ENCODE peak calls at places on chromosome 15, in ten cellular contexts. F is PC-3; X is PC-9; V is tibial artery; D is substantia nigra; E is left ventricle myocardium inferior; J is thoracic aorta; C is neural progenitor cell; K is CD8-positive, alpha-beta memory T cell; Q is GM23338. A is an unnamed sample.

GRCh38 chr15:41483115-41483514 is 10.6 kb upstream of the ITPKA start:
- DNase-seq in F (no peak), X (no peak), V (no peak), D (no peak), E (no peak), J (no peak), C (no peak), K (peak; percentile 62), Q (no peak), A (no peak)

GRCh38 chr15:99967841-99968371 is 234.7 kb upstream of the LYSMD4 start:
- DNase-seq in F (peak; percentile 79), X (no peak), V (peak; percentile 31), D (no peak), E (no peak), J (no peak), C (no peak), K (no peak), Q (no peak), A (peak; percentile 52)

GRCh38 chr15:65328506-65329297 is 24.2 kb downstream of the RNU5B-1 start:
- DNase-seq in F (no peak), X (no peak), V (no peak), D (no peak), E (no peak), J (no peak), C (no peak), K (no peak), Q (no peak), A (no peak)

GRCh38 chr15:54150255-54150654 is 172.0 kb downstream of the UNC13C start:
- DNase-seq in F (no peak), X (no peak), V (no peak), D (no peak), E (no peak), J (no peak), C (no peak), K (no peak), Q (no peak), A (no peak)

GRCh38 chr15:60973637-60974415 is 255.3 kb downstream of the RORA start:
- DNase-seq in F (peak; percentile 18), X (peak; percentile 60), V (no peak), D (no peak), E (no peak), J (no peak), C (peak; percentile 42), K (no peak), Q (no peak), A (no peak)

GRCh38 chr15:50463423-50464358 is 39.5 kb downstream of the USP8 start:
- DNase-seq in F (no peak), X (no peak), V (no peak), D (no peak), E (no peak), J (no peak), C (no peak), K (no peak), Q (no peak), A (no peak)

GRCh38 chr15:33242669-33243191 is 48.2 kb upstream of the FMN1 start:
- DNase-seq in F (peak; percentile 62), X (peak; percentile 34), V (no peak), D (no peak), E (no peak), J (no peak), C (peak; percentile 58), K (no peak), Q (peak; percentile 75), A (no peak)

GRCh38 chr15:77507151-77507847 is 86.6 kb downstream of the HMG20A start:
- DNase-seq in F (peak; percentile 54), X (peak; percentile 66), V (peak; percentile 78), D (no peak), E (peak; percentile 75), J (no peak), C (no peak), K (no peak), Q (no peak), A (no peak)

GRCh38 chr15:45855907-45856579 is 221.2 kb downstream of the SQOR start:
- DNase-seq in F (peak; percentile 85), X (peak; percentile 84), V (no peak), D (no peak), E (no peak), J (no peak), C (no peak), K (no peak), Q (no peak), A (no peak)

GRCh38 chr15:79004336-79004735 is 59.5 kb upstream of the CTSH start:
- DNase-seq in F (peak; percentile 47), X (peak; percentile 88), V (no peak), D (no peak), E (no peak), J (no peak), C (no peak), K (no peak), Q (peak; percentile 68), A (no peak)

GRCh38 chr15:68052431-68052830 is 1.7 kb upstream of the PIAS1 start:
- DNase-seq in F (peak; percentile 33), X (no peak), V (no peak), D (no peak), E (no peak), J (no peak), C (no peak), K (no peak), Q (no peak), A (no peak)

GRCh38 chr15:70806992-70807712 is 43.8 kb upstream of the UACA start:
- DNase-seq in F (no peak), X (no peak), V (peak; percentile 87), D (no peak), E (peak; percentile 56), J (no peak), C (no peak), K (no peak), Q (no peak), A (no peak)

GRCh38 chr15:68318008-68318835 is 40.7 kb downstream of the FEM1B start:
- DNase-seq in F (no peak), X (no peak), V (peak; percentile 56), D (no peak), E (no peak), J (no peak), C (no peak), K (peak; percentile 23), Q (no peak), A (peak; percentile 20)

GRCh38 chr15:37823601-37824275 is 110.7 kb upstream of the TMCO5A start:
- DNase-seq in F (no peak), X (no peak), V (no peak), D (no peak), E (no peak), J (no peak), C (no peak), K (no peak), Q (peak; percentile 28), A (no peak)

GRCh38 chr15:100997442-100997841 is 78.3 kb downstream of the LRRK1 start:
- DNase-seq in F (peak; percentile 68), X (no peak), V (no peak), D (no peak), E (no peak), J (no peak), C (no peak), K (no peak), Q (no peak), A (no peak)

GRCh38 chr15:69200773-69201745 is 40.6 kb downstream of the GLCE start:
- DNase-seq in F (no peak), X (no peak), V (no peak), D (no peak), E (no peak), J (no peak), C (no peak), K (no peak), Q (peak; percentile 28), A (no peak)

GRCh38 chr15:24924153-24924552 is 30.6 kb upstream of the SNRPN start:
- DNase-seq in F (no peak), X (no peak), V (no peak), D (no peak), E (no peak), J (no peak), C (no peak), K (no peak), Q (no peak), A (no peak)
- H3K27ac ChIP-seq in F (no peak overlapping the region), X (no peak overlapping the region), V (no peak overlapping the region), D (no peak overlapping the region), E (peak overlapping the region; percentile 9), J (no peak overlapping the region), C (no peak overlapping the region), K (no peak overlapping the region), Q (no peak overlapping the region), A (no peak overlapping the region)

DNA sequence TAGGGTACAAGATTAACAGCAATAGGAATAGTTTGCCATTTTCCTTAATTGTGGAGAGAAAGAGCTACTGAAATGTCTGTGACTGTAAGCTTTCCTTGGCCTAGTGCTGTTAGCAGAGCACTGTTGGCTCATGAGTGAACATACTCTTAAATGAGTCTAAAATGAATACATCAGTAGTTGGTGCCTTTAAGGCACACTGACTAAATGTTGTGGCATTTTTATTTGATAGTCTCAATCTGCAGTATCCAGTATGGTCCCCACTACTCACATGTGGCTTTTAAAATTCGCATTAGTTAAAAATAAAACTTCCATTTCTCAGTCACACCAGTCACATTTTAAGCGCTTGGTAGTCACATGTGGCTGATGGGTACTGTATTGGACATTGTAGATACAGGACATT is 28.2 kb downstream of the CHD2 start:
- DNase-seq in F (peak; percentile 39), X (no peak), V (no peak), D (no peak), E (no peak), J (no peak), C (no peak), K (no peak), Q (no peak), A (no peak)
- H3K27ac ChIP-seq in F (no peak overlapping the region), X (peak overlapping the region; percentile 27), V (no peak overlapping the region), D (no peak overlapping the region), E (no peak overlapping the region), J (no peak overlapping the region), C (no peak overlapping the region), K (no peak overlapping the region), Q (peak overlapping the region; percentile 39), A (no peak overlapping the region)

DNA sequence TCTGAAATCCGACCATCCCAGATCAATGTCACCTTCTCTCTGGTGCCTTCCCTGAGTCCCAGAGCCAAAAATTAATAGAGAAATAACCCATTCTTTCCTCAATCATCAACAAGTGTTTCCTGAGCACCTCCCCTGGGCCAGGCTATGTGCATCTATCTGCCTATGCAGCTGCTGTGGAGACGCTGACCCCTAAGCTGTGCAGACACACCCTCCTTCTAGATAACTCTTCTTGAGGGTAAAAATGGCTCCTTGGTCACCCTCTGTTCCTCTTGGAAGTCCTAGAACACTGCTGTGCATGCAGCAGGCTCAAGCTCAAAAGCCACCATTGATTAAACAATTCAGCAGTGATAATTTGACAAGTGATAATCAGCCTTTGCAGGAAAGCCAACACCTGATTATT is 18.4 kb downstream of the CA12 start:
- DNase-seq in F (no peak), X (no peak), V (no peak), D (no peak), E (no peak), J (no peak), C (no peak), K (no peak), Q (no peak), A (no peak)
- H3K27ac ChIP-seq in F (no peak overlapping the region), X (no peak overlapping the region), V (no peak overlapping the region), D (no peak overlapping the region), E (no peak overlapping the region), J (no peak overlapping the region), C (no peak overlapping the region), K (no peak overlapping the region), Q (no peak overlapping the region), A (no peak overlapping the region)

GRCh38 chr15:73993211-73993994 is 1.1 kb upstream of the PML start:
- DNase-seq in F (no peak), X (no peak), V (no peak), D (no peak), E (no peak), J (no peak), C (no peak), K (no peak), Q (no peak), A (peak; percentile 63)
- H3K27ac ChIP-seq in F (no peak overlapping the region), X (no peak overlapping the region), V (peak overlapping the region; percentile 97), D (peak overlapping the region; percentile 90), E (peak overlapping the region; percentile 92), J (peak overlapping the region; percentile 41), C (no peak overlapping the region), K (peak overlapping the region; percentile 83), Q (no peak overlapping the region), A (peak overlapping the region; percentile 96)

A was measured in suprapubic skin.